ENCODE peak calls at places on chromosomes 13 and 19, in eight cellular contexts. One of them, this sample, is unnamed.

GRCh38 chr19:4363571-4364304 is 20.4 kb downstream of the MPND start:
- DNase-seq in left ventricle myocardium inferior: no peak
- DNase-seq in right atrium auricular region: no peak
- DNase-seq in dorsolateral prefrontal cortex: no peak
- DNase-seq in foreskin fibroblast: no peak
- DNase-seq in AG10803: no peak
- DNase-seq in GM23338: no peak
- DNase-seq in aorta: no peak
- DNase-seq in this sample: no peak

GRCh38 chr19:2215281-2215751 is 20.8 kb downstream of the PLEKHJ1 start:
- DNase-seq in left ventricle myocardium inferior: no peak
- DNase-seq in right atrium auricular region: no peak
- DNase-seq in dorsolateral prefrontal cortex: no peak
- DNase-seq in foreskin fibroblast: no peak
- DNase-seq in AG10803: no peak
- DNase-seq in GM23338: peak; percentile 47
- DNase-seq in aorta: no peak
- DNase-seq in this sample: no peak

GRCh38 chr13:110014719-110015118 is 228.3 kb upstream of the IRS2 start:
- DNase-seq in left ventricle myocardium inferior: no peak
- DNase-seq in right atrium auricular region: no peak
- DNase-seq in dorsolateral prefrontal cortex: no peak
- DNase-seq in foreskin fibroblast: no peak
- DNase-seq in AG10803: no peak
- DNase-seq in GM23338: no peak
- DNase-seq in aorta: no peak
- DNase-seq in this sample: peak; percentile 13

GRCh38 chr13:30052127-30052526 is 201.7 kb upstream of the UBL3 start:
- DNase-seq in left ventricle myocardium inferior: no peak
- DNase-seq in right atrium auricular region: no peak
- DNase-seq in dorsolateral prefrontal cortex: no peak
- DNase-seq in foreskin fibroblast: no peak
- DNase-seq in AG10803: no peak
- DNase-seq in GM23338: peak; percentile 71
- DNase-seq in aorta: no peak
- DNase-seq in this sample: no peak

GRCh38 chr13:47545630-47546029 is 455.4 kb downstream of the SUCLA2 start:
- DNase-seq in left ventricle myocardium inferior: no peak
- DNase-seq in right atrium auricular region: no peak
- DNase-seq in dorsolateral prefrontal cortex: no peak
- DNase-seq in foreskin fibroblast: no peak
- DNase-seq in AG10803: peak; percentile 55
- DNase-seq in GM23338: no peak
- DNase-seq in aorta: no peak
- DNase-seq in this sample: no peak

GRCh38 chr19:48471836-48472235 is 2.7 kb downstream of the CYTH2 start:
- DNase-seq in left ventricle myocardium inferior: no peak
- DNase-seq in right atrium auricular region: no peak
- DNase-seq in dorsolateral prefrontal cortex: no peak
- DNase-seq in foreskin fibroblast: no peak
- DNase-seq in AG10803: no peak
- DNase-seq in GM23338: no peak
- DNase-seq in aorta: no peak
- DNase-seq in this sample: no peak

GRCh38 chr19:495440-496332 is 600 bp upstream of the MADCAM1 start:
- DNase-seq in left ventricle myocardium inferior: no peak
- DNase-seq in right atrium auricular region: no peak
- DNase-seq in dorsolateral prefrontal cortex: peak; percentile 76
- DNase-seq in foreskin fibroblast: no peak
- DNase-seq in AG10803: peak; percentile 19
- DNase-seq in GM23338: peak; percentile 78
- DNase-seq in aorta: no peak
- DNase-seq in this sample: peak; percentile 20

GRCh38 chr19:49579947-49580263 is 451 bp downstream of the NOSIP start:
- DNase-seq in left ventricle myocardium inferior: no peak
- DNase-seq in right atrium auricular region: no peak
- DNase-seq in dorsolateral prefrontal cortex: no peak
- DNase-seq in foreskin fibroblast: no peak
- DNase-seq in AG10803: no peak
- DNase-seq in GM23338: no peak
- DNase-seq in aorta: no peak
- DNase-seq in this sample: no peak

GRCh38 chr13:30114586-30115256 is 192.6 kb downstream of the KATNAL1 start:
- DNase-seq in left ventricle myocardium inferior: peak; percentile 89
- DNase-seq in right atrium auricular region: peak; percentile 88
- DNase-seq in dorsolateral prefrontal cortex: peak; percentile 92
- DNase-seq in foreskin fibroblast: peak; percentile 79
- DNase-seq in AG10803: peak; percentile 75
- DNase-seq in GM23338: peak; percentile 93
- DNase-seq in aorta: peak; percentile 97
- DNase-seq in this sample: peak; percentile 79

GRCh38 chr13:27704681-27705080 is 83.0 kb downstream of the POLR1D start:
- DNase-seq in left ventricle myocardium inferior: no peak
- DNase-seq in right atrium auricular region: no peak
- DNase-seq in dorsolateral prefrontal cortex: no peak
- DNase-seq in foreskin fibroblast: no peak
- DNase-seq in AG10803: no peak
- DNase-seq in GM23338: no peak
- DNase-seq in aorta: no peak
- DNase-seq in this sample: no peak

GRCh38 chr19:5534787-5535586 is 32.8 kb downstream of the TINCR start:
- DNase-seq in left ventricle myocardium inferior: no peak
- DNase-seq in right atrium auricular region: no peak
- DNase-seq in dorsolateral prefrontal cortex: no peak
- DNase-seq in foreskin fibroblast: no peak
- DNase-seq in AG10803: no peak
- DNase-seq in GM23338: peak; percentile 51
- DNase-seq in aorta: no peak
- DNase-seq in this sample: no peak

GRCh38 chr13:100506154-100506553 is 82.4 kb downstream of the GGACT start:
- DNase-seq in left ventricle myocardium inferior: no peak
- DNase-seq in right atrium auricular region: no peak
- DNase-seq in dorsolateral prefrontal cortex: no peak
- DNase-seq in foreskin fibroblast: no peak
- DNase-seq in AG10803: no peak
- DNase-seq in GM23338: no peak
- DNase-seq in aorta: no peak
- DNase-seq in this sample: no peak

GRCh38 chr19:7272856-7273578 is 21.2 kb downstream of the INSR start:
- DNase-seq in left ventricle myocardium inferior: no peak
- DNase-seq in right atrium auricular region: no peak
- DNase-seq in dorsolateral prefrontal cortex: no peak
- DNase-seq in foreskin fibroblast: no peak
- DNase-seq in AG10803: peak; percentile 79
- DNase-seq in GM23338: no peak
- DNase-seq in aorta: no peak
- DNase-seq in this sample: no peak

GRCh38 chr19:17406039-17406886 is 833 bp upstream of the BST2 start:
- DNase-seq in left ventricle myocardium inferior: no peak
- DNase-seq in right atrium auricular region: no peak
- DNase-seq in dorsolateral prefrontal cortex: no peak
- DNase-seq in foreskin fibroblast: no peak
- DNase-seq in AG10803: peak; percentile 36
- DNase-seq in GM23338: no peak
- DNase-seq in aorta: no peak
- DNase-seq in this sample: peak; percentile 86

GRCh38 chr13:97855570-97855970 is 97.9 kb upstream of the IPO5 start:
- DNase-seq in left ventricle myocardium inferior: no peak
- DNase-seq in right atrium auricular region: no peak
- DNase-seq in dorsolateral prefrontal cortex: no peak
- DNase-seq in foreskin fibroblast: peak; percentile 74
- DNase-seq in AG10803: peak; percentile 91
- DNase-seq in GM23338: peak; percentile 92
- DNase-seq in aorta: no peak
- DNase-seq in this sample: peak; percentile 80

GRCh38 chr19:51535535-51535934 is 4.1 kb upstream of the SIGLEC6 start:
- DNase-seq in left ventricle myocardium inferior: no peak
- DNase-seq in right atrium auricular region: no peak
- DNase-seq in dorsolateral prefrontal cortex: no peak
- DNase-seq in foreskin fibroblast: no peak
- DNase-seq in AG10803: no peak
- DNase-seq in GM23338: no peak
- DNase-seq in aorta: no peak
- DNase-seq in this sample: no peak

GRCh38 chr13:83879431-83880171 is 2.7 kb downstream of the SLITRK1 start:
- DNase-seq in left ventricle myocardium inferior: no peak
- DNase-seq in right atrium auricular region: no peak
- DNase-seq in dorsolateral prefrontal cortex: peak; percentile 80
- DNase-seq in foreskin fibroblast: no peak
- DNase-seq in AG10803: peak; percentile 6
- DNase-seq in GM23338: peak; percentile 32
- DNase-seq in aorta: peak; percentile 52
- DNase-seq in this sample: no peak

GRCh38 chr13:31431722-31432137 is 232.0 kb downstream of the B3GLCT start:
- DNase-seq in left ventricle myocardium inferior: peak; percentile 40
- DNase-seq in right atrium auricular region: peak; percentile 78
- DNase-seq in dorsolateral prefrontal cortex: peak; percentile 54
- DNase-seq in foreskin fibroblast: peak; percentile 26
- DNase-seq in AG10803: peak; percentile 53
- DNase-seq in GM23338: peak; percentile 77
- DNase-seq in aorta: no peak
- DNase-seq in this sample: peak; percentile 26

GRCh38 chr13:99340638-99341037 is 33.4 kb upstream of the GPR183 start:
- DNase-seq in left ventricle myocardium inferior: no peak
- DNase-seq in right atrium auricular region: no peak
- DNase-seq in dorsolateral prefrontal cortex: no peak
- DNase-seq in foreskin fibroblast: no peak
- DNase-seq in AG10803: no peak
- DNase-seq in GM23338: no peak
- DNase-seq in aorta: no peak
- DNase-seq in this sample: no peak
- H3K4me3 ChIP-seq in left ventricle myocardium inferior: no peak overlapping the region
- H3K4me3 ChIP-seq in right atrium auricular region: no peak overlapping the region
- H3K4me3 ChIP-seq in dorsolateral prefrontal cortex: no peak overlapping the region
- H3K4me3 ChIP-seq in foreskin fibroblast: no peak overlapping the region
- H3K4me3 ChIP-seq in AG10803: no peak overlapping the region
- H3K4me3 ChIP-seq in GM23338: no peak overlapping the region
- H3K4me3 ChIP-seq in aorta: no peak overlapping the region
- H3K4me3 ChIP-seq in this sample: no peak overlapping the region

DNA sequence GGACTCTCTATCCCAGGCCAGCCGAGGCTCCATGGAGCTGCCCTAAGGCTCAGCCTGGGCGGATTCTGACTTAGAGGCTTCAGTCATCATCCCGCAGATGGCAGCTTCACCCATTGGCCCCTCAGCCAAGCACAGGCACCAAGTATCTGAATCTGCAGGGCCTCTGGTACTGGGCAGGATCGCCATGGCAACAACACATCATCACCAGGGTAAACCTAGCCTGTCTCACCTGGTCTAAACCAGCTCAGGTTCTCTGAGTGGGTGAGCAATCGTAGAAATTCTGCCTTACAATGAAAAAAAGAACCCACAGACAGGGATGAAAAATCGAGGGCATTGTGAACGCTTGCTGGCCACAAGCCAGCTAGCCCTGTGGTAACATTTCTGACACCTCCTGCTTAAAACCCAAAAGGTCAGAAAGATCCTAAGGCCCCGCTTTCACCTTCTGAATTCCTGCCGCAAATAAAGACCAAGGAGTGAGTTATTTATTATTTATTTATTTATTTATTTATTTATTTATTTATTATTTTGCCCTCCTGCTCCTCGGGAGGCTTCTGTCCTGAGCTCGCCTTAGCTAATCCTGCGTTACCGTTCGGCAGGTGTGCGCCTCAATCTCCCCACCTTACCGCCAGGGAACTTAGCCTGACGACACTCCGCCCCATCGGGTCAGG is 12.0 kb upstream of the CEACAM21 start:
- DNase-seq in left ventricle myocardium inferior: no peak
- DNase-seq in right atrium auricular region: no peak
- DNase-seq in dorsolateral prefrontal cortex: no peak
- DNase-seq in foreskin fibroblast: no peak
- DNase-seq in AG10803: no peak
- DNase-seq in GM23338: peak; percentile 51
- DNase-seq in aorta: no peak
- DNase-seq in this sample: no peak
- H3K4me3 ChIP-seq in left ventricle myocardium inferior: peak overlapping the region; percentile 46
- H3K4me3 ChIP-seq in right atrium auricular region: no peak overlapping the region
- H3K4me3 ChIP-seq in dorsolateral prefrontal cortex: peak overlapping the region; percentile 29
- H3K4me3 ChIP-seq in foreskin fibroblast: no peak overlapping the region
- H3K4me3 ChIP-seq in AG10803: no peak overlapping the region
- H3K4me3 ChIP-seq in GM23338: peak overlapping the region; percentile 58
- H3K4me3 ChIP-seq in aorta: no peak overlapping the region
- H3K4me3 ChIP-seq in this sample: no peak overlapping the region

GRCh38 chr19:30226464-30227070 is 145.6 kb upstream of the ZNF536 start:
- DNase-seq in left ventricle myocardium inferior: no peak
- DNase-seq in right atrium auricular region: no peak
- DNase-seq in dorsolateral prefrontal cortex: no peak
- DNase-seq in foreskin fibroblast: no peak
- DNase-seq in AG10803: peak; percentile 43
- DNase-seq in GM23338: peak; percentile 32
- DNase-seq in aorta: no peak
- DNase-seq in this sample: no peak
- H3K4me3 ChIP-seq in left ventricle myocardium inferior: peak overlapping the region; percentile 71
- H3K4me3 ChIP-seq in right atrium auricular region: peak overlapping the region; percentile 50
- H3K4me3 ChIP-seq in dorsolateral prefrontal cortex: peak overlapping the region; percentile 77
- H3K4me3 ChIP-seq in foreskin fibroblast: peak overlapping the region; percentile 61
- H3K4me3 ChIP-seq in AG10803: peak overlapping the region; percentile 74
- H3K4me3 ChIP-seq in GM23338: peak overlapping the region; percentile 73
- H3K4me3 ChIP-seq in aorta: peak overlapping the region; percentile 45
- H3K4me3 ChIP-seq in this sample: no peak overlapping the region

GRCh38 chr19:45152504-45153338 is 8.1 kb downstream of the NKPD1 start:
- DNase-seq in left ventricle myocardium inferior: peak; percentile 49
- DNase-seq in right atrium auricular region: peak; percentile 61
- DNase-seq in dorsolateral prefrontal cortex: peak; percentile 74
- DNase-seq in foreskin fibroblast: peak; percentile 54
- DNase-seq in AG10803: peak; percentile 36
- DNase-seq in GM23338: peak; percentile 87
- DNase-seq in aorta: no peak
- DNase-seq in this sample: peak; percentile 24
- H3K4me3 ChIP-seq in left ventricle myocardium inferior: peak overlapping the region; percentile 62
- H3K4me3 ChIP-seq in right atrium auricular region: no peak overlapping the region
- H3K4me3 ChIP-seq in dorsolateral prefrontal cortex: peak overlapping the region; percentile 59
- H3K4me3 ChIP-seq in foreskin fibroblast: no peak overlapping the region
- H3K4me3 ChIP-seq in AG10803: peak overlapping the region; percentile 24
- H3K4me3 ChIP-seq in GM23338: peak overlapping the region; percentile 55
- H3K4me3 ChIP-seq in aorta: no peak overlapping the region
- H3K4me3 ChIP-seq in this sample: no peak overlapping the region